ENCODE peak calls at places on chromosomes 4 and X, in five cellular contexts. W is H1, U is A549, V is tibial nerve, N is K562. K is an unnamed sample.

GRCh38 chr4:174119051-174119450 is 164.4 kb downstream of the FBXO8 start:
- DNase-seq in W (no peak), U (no peak), V (no peak), N (no peak), K (no peak)

GRCh38 chr4:83989835-83990234 is 453.9 kb downstream of the GPAT3 start:
- DNase-seq in W (no peak), U (no peak), V (no peak), N (no peak), K (peak; percentile 2)

GRCh38 chr4:176425035-176425434 is 105.3 kb downstream of the SPCS3 start:
- DNase-seq in W (no peak), U (no peak), V (no peak), N (no peak), K (no peak)

GRCh38 chr4:162499478-162499877 is 335.7 kb upstream of the FSTL5 start:
- DNase-seq in W (no peak), U (no peak), V (no peak), N (no peak), K (no peak)

GRCh38 chr4:115042496-115042895 is 70.9 kb downstream of the NDST4 start:
- DNase-seq in W (no peak), U (no peak), V (no peak), N (no peak), K (no peak)

GRCh38 chr4:162116085-162116784 is 47.6 kb downstream of the FSTL5 start:
- DNase-seq in W (no peak), U (no peak), V (no peak), N (no peak), K (no peak)

GRCh38 chr4:79078339-79078738 is 139.1 kb upstream of the PAQR3 start:
- DNase-seq in W (no peak), U (no peak), V (peak; percentile 17), N (no peak), K (no peak)

GRCh38 chr4:38192516-38192915 is 232.3 kb downstream of the PTTG2 start:
- DNase-seq in W (no peak), U (no peak), V (no peak), N (no peak), K (no peak)

GRCh38 chr4:157048248-157048647 is 27.7 kb upstream of the GLRB start:
- DNase-seq in W (no peak), U (no peak), V (peak; percentile 27), N (no peak), K (no peak)

GRCh38 chr4:135598151-135598550 is 1396.6 kb upstream of the PABPC4L start:
- DNase-seq in W (no peak), U (no peak), V (no peak), N (no peak), K (no peak)

GRCh38 chr4:186699881-186700397 is 23.7 kb downstream of the FAT1 start:
- DNase-seq in W (no peak), U (no peak), V (no peak), N (no peak), K (no peak)

GRCh38 chrX:108361316-108361715 is 76.9 kb downstream of the COL4A6 start:
- DNase-seq in W (no peak), U (no peak), V (no peak), N (no peak), K (no peak)

GRCh38 chrX:39168609-39169008 is 367.4 kb downstream of the MID1IP1 start:
- DNase-seq in W (no peak), U (no peak), V (no peak), N (no peak), K (no peak)

GRCh38 chr4:85474818-85475630 is at the start of gene ARHGAP24:
- DNase-seq in W (peak; percentile 82), U (peak; percentile 64), V (peak; percentile 63), N (peak; percentile 11), K (peak; percentile 96)

GRCh38 chrX:109774706-109775105 is 41.6 kb upstream of the ACSL4 start:
- DNase-seq in W (no peak), U (peak; percentile 11), V (no peak), N (peak; percentile 42), K (no peak)

GRCh38 chrX:5086388-5086787 is 1142.3 kb downstream of the NLGN4X start:
- DNase-seq in W (no peak), U (no peak), V (no peak), N (no peak), K (no peak)

GRCh38 chrX:151402719-151403390 is 5.8 kb downstream of the VMA21 start:
- DNase-seq in W (no peak), U (no peak), V (no peak), N (no peak), K (peak; percentile 38)

GRCh38 chr4:122364700-122365404 is 14.0 kb upstream of the ADAD1 start:
- DNase-seq in W (peak; percentile 47), U (no peak), V (no peak), N (no peak), K (no peak)

GRCh38 chrX:154312116-154312515 is 16.5 kb downstream of the TKTL1 start:
- DNase-seq in W (no peak), U (no peak), V (no peak), N (no peak), K (no peak)

GRCh38 chr4:174314770-174315169 is 31.1 kb downstream of the CEP44 start:
- DNase-seq in W (no peak), U (no peak), V (no peak), N (peak; percentile 14), K (no peak)

GRCh38 chr4:110106946-110107325 is 91.5 kb downstream of the ELOVL6 start:
- DNase-seq in W (no peak), U (peak; percentile 10), V (no peak), N (no peak), K (no peak)

GRCh38 chr4:145788765-145789164 is 108.8 kb downstream of the C4orf51 start:
- DNase-seq in W (no peak), U (no peak), V (no peak), N (no peak), K (no peak)

GRCh38 chrX:38799995-38800394 is 1.3 kb upstream of the MID1IP1 start:
- DNase-seq in W (no peak), U (no peak), V (no peak), N (peak; percentile 11), K (no peak)

GRCh38 chr4:48090621-48091020 is 43.4 kb downstream of the TXK start:
- DNase-seq in W (no peak), U (no peak), V (no peak), N (no peak), K (no peak)

GRCh38 chr4:177272007-177272406 is 37.7 kb upstream of the NEIL3 start:
- DNase-seq in W (no peak), U (no peak), V (no peak), N (no peak), K (no peak)

GRCh38 chrX:132407704-132408103 is 81.1 kb downstream of the MBNL3 start:
- DNase-seq in W (no peak), U (no peak), V (no peak), N (no peak), K (no peak)

GRCh38 chrX:38342853-38343778 is 9.3 kb upstream of the OTC start:
- DNase-seq in W (no peak), U (no peak), V (no peak), N (no peak), K (no peak)

GRCh38 chr4:46081674-46082073 is 42.2 kb downstream of the GABRG1 start:
- DNase-seq in W (no peak), U (no peak), V (no peak), N (no peak), K (no peak)

GRCh38 chrX:31236231-31236630 is 164.4 kb upstream of the FTHL17 start:
- DNase-seq in W (no peak), U (no peak), V (no peak), N (no peak), K (no peak)
- TF ChIP-seq EP300 in W (no peak), U (no peak), V (no peak), N (no peak), K (no peak)

DNA sequence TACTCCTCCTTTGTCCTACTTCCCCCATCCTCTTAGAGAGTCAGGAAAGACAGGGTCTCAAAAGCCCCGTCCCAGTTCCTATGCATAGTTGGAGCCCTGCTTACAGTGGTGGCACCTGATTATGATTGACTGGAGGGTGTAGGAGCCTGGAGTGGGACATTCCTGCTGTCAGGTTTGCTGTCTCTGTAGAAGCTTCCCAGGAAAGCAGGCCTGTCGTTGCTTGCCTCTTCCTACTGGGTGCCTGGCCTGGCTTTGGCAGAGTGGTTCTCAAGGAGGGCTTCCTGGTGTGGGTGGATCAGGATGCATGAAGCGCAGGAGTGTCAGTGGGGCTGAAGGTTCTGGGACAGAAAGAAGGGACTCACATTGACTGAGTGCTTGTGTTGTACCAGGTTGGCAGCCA is 4.8 kb downstream of the MAGED2 start:
- DNase-seq in W (no peak), U (no peak), V (no peak), N (no peak), K (no peak)
- TF ChIP-seq POLR2A in W (no peak), U (no peak), V (no peak), N (no peak), K (no peak)

GRCh38 chr4:32145987-32146386 is 1425.8 kb downstream of the PCDH7 start:
- DNase-seq in W (no peak), U (no peak), V (no peak), N (no peak), K (no peak)

GRCh38 chr4:32142075-32142474 is 1421.9 kb downstream of the PCDH7 start:
- DNase-seq in W (no peak), U (no peak), V (no peak), N (no peak), K (no peak)

GRCh38 chr4:32136081-32136787 is 1416.1 kb downstream of the PCDH7 start:
- DNase-seq in W (no peak), U (no peak), V (no peak), N (no peak), K (no peak)

GRCh38 chr4:32135642-32136041 is 1415.5 kb downstream of the PCDH7 start:
- DNase-seq in W (no peak), U (no peak), V (no peak), N (no peak), K (no peak)

DNA sequence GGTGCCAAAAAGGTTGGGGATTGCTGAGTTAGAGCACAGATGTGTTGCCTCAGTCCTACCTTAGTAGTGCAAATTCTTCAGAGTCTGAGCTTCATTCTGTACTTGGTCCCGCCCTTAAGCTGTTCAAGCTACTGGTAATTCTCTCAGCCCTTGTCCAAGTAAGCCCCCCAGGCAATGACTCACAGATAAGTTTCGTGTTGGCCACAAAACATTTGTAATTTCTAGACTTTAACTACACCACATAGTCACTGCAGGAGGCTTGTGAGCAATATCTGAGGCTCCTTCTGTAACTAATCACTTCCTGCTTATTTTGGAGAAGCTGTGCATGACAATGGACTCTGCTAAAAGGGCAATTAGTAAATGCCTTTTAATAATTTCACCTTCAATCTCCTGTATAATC is 1420.5 kb downstream of the PCDH7 start:
- DNase-seq in W (no peak), U (no peak), V (no peak), N (no peak), K (no peak)
- TF ChIP-seq EP300 in W (no peak), U (no peak), V (no peak), N (no peak), K (no peak)

GRCh38 chr4:128862608-128863313 is 53.3 kb downstream of the JADE1 start:
- DNase-seq in W (no peak), U (no peak), V (no peak), N (no peak), K (no peak)
- TF ChIP-seq POLR2A in W (no peak), U (no peak), V (no peak), N (peak; percentile 0), K (no peak)